ENCODE peak calls at places on chromosomes 6 and 20, in six cellular contexts. D, E, I, K, R and W are unnamed samples.

GRCh38 chr6:144718431-144718830 is 433.3 kb downstream of the UTRN start:
- DNase-seq in D (no peak), E (no peak), I (no peak), K (no peak), R (no peak), W (no peak)

GRCh38 chr20:41245086-41245707 is 72.3 kb downstream of the ZHX3 start:
- DNase-seq in D (no peak), E (no peak), I (no peak), K (peak; percentile 84), R (no peak), W (no peak)

GRCh38 chr6:82040405-82041221 is 206.9 kb downstream of the IBTK start:
- DNase-seq in D (no peak), E (peak; percentile 28), I (peak; percentile 52), K (peak; percentile 70), R (peak; percentile 48), W (peak; percentile 53)

GRCh38 chr6:1313755-1314503 is 2.0 kb downstream of the FOXQ1 start:
- DNase-seq in D (no peak), E (no peak), I (no peak), K (peak; percentile 48), R (peak; percentile 83), W (peak; percentile 42)

GRCh38 chr6:54617730-54618129 is 228.8 kb upstream of the FAM83B start:
- DNase-seq in D (no peak), E (peak; percentile 48), I (no peak), K (no peak), R (no peak), W (no peak)

GRCh38 chr6:150439373-150439772 is 70.6 kb downstream of the IYD start:
- DNase-seq in D (no peak), E (no peak), I (no peak), K (no peak), R (no peak), W (no peak)

GRCh38 chr20:60764771-60765170 is 487.3 kb upstream of the CDH4 start:
- DNase-seq in D (no peak), E (no peak), I (no peak), K (no peak), R (no peak), W (no peak)

GRCh38 chr20:23078994-23079364 is 7.1 kb downstream of the CD93 start:
- DNase-seq in D (no peak), E (no peak), I (no peak), K (peak; percentile 100), R (no peak), W (no peak)

GRCh38 chr6:28589234-28589951 is 63.7 kb downstream of the GPX5 start:
- DNase-seq in D (no peak), E (peak; percentile 96), I (no peak), K (peak; percentile 93), R (peak; percentile 90), W (peak; percentile 56)

GRCh38 chr6:142692942-142693341 is 252.0 kb downstream of the HIVEP2 start:
- DNase-seq in D (peak; percentile 34), E (peak; percentile 83), I (peak; percentile 81), K (peak; percentile 64), R (peak; percentile 66), W (peak; percentile 75)

GRCh38 chr6:132380358-132380757 is 20.9 kb downstream of the MOXD1 start:
- DNase-seq in D (no peak), E (no peak), I (no peak), K (no peak), R (no peak), W (no peak)

GRCh38 chr6:36547646-36548400 is 544 bp upstream of the STK38 start:
- DNase-seq in D (no peak), E (no peak), I (no peak), K (peak; percentile 85), R (no peak), W (no peak)

GRCh38 chr6:31888281-31889258 is 8.9 kb downstream of the EHMT2 start:
- DNase-seq in D (no peak), E (no peak), I (peak; percentile 78), K (peak; percentile 40), R (peak; percentile 78), W (no peak)

GRCh38 chr20:10982692-10983091 is 308.9 kb upstream of the JAG1 start:
- DNase-seq in D (peak; percentile 84), E (peak; percentile 60), I (no peak), K (no peak), R (no peak), W (no peak)

GRCh38 chr6:42304313-42304712 is 86.7 kb upstream of the MRPS10 start:
- DNase-seq in D (no peak), E (no peak), I (no peak), K (peak; percentile 48), R (no peak), W (peak; percentile 34)

GRCh38 chr6:84074988-84075781 is 41.6 kb downstream of the MRAP2 start:
- DNase-seq in D (no peak), E (no peak), I (no peak), K (peak; percentile 94), R (no peak), W (no peak)

GRCh38 chr6:73585566-73586415 is 65.0 kb upstream of the EEF1A1 start:
- DNase-seq in D (peak; percentile 29), E (peak; percentile 52), I (peak; percentile 68), K (peak; percentile 25), R (peak; percentile 55), W (peak; percentile 69)

GRCh38 chr6:136088693-136089092 is 161.4 kb downstream of the MTFR2 start:
- DNase-seq in D (no peak), E (no peak), I (no peak), K (no peak), R (no peak), W (no peak)

GRCh38 chr20:48737463-48738093 is 90.2 kb downstream of the PREX1 start:
- DNase-seq in D (no peak), E (no peak), I (no peak), K (no peak), R (no peak), W (no peak)

GRCh38 chr6:169145991-169146501 is 107.6 kb downstream of the THBS2 start:
- DNase-seq in D (no peak), E (no peak), I (no peak), K (no peak), R (no peak), W (no peak)

GRCh38 chr6:168418151-168418551 is 22.8 kb upstream of the SMOC2 start:
- DNase-seq in D (no peak), E (no peak), I (no peak), K (no peak), R (no peak), W (peak; percentile 61)

GRCh38 chr6:101284131-101284530 is 109.4 kb upstream of the GRIK2 start:
- DNase-seq in D (no peak), E (no peak), I (no peak), K (no peak), R (no peak), W (no peak)

GRCh38 chr6:127463056-127463455 is 3.9 kb upstream of the KIAA0408 start:
- DNase-seq in D (no peak), E (no peak), I (no peak), K (no peak), R (no peak), W (no peak)

GRCh38 chr6:127879685-127880084 is 21.2 kb downstream of the THEMIS start:
- DNase-seq in D (no peak), E (no peak), I (no peak), K (peak; percentile 99), R (no peak), W (peak; percentile 20)

GRCh38 chr6:6916598-6916997 is 191.2 kb upstream of the RREB1 start:
- DNase-seq in D (no peak), E (no peak), I (no peak), K (no peak), R (no peak), W (no peak)

GRCh38 chr6:37783831-37784584 is 35.5 kb upstream of the ZFAND3 start:
- DNase-seq in D (no peak), E (no peak), I (no peak), K (peak; percentile 87), R (no peak), W (peak; percentile 61)

GRCh38 chr6:162306616-162307015 is 420.9 kb downstream of the PRKN start:
- DNase-seq in D (no peak), E (no peak), I (no peak), K (no peak), R (no peak), W (no peak)

GRCh38 chr6:119323478-119323877 is 26.1 kb downstream of the MAN1A1 start:
- DNase-seq in D (no peak), E (no peak), I (no peak), K (no peak), R (no peak), W (no peak)

GRCh38 chr6:33700391-33701050 is 11.0 kb downstream of the UQCC2 start:
- DNase-seq in D (peak; percentile 58), E (no peak), I (peak; percentile 86), K (peak; percentile 76), R (peak; percentile 85), W (peak; percentile 85)

GRCh38 chr20:62719250-62719945 is 10.8 kb downstream of the NTSR1 start:
- DNase-seq in D (no peak), E (no peak), I (no peak), K (no peak), R (no peak), W (no peak)

GRCh38 chr20:25321262-25321831 is 69.3 kb downstream of the ABHD12 start:
- DNase-seq in D (no peak), E (no peak), I (peak; percentile 48), K (no peak), R (no peak), W (no peak)

GRCh38 chr6:26103141-26103769 is 16.0 kb downstream of the HFE start:
- DNase-seq in D (no peak), E (no peak), I (no peak), K (no peak), R (no peak), W (no peak)